ENCODE peak calls at places on chromosomes 6 and 20, in eight cellular contexts. T is heart right ventricle, V is IMR-90, M is colonic mucosa, J is breast epithelium, Y is fibroblast of lung, C is thyroid gland, F is heart left ventricle. O is an unnamed sample.
A peak's percentile ranks its signal among the peaks of the same experiment; 100 is the strongest.

GRCh38 chr20:37333130-37333847 is 12.7 kb upstream of the SRC start:
- DNase-seq in M (no peak), J (no peak), F (no peak), V (no peak), C (no peak), T (no peak), Y (no peak), O (no peak)

GRCh38 chr20:47038581-47039560 is 144.2 kb downstream of the EYA2 start:
- DNase-seq in C (no peak), Y (peak; percentile 41), M (no peak), J (no peak), T (no peak), V (no peak), F (no peak), O (no peak)

GRCh38 chr6:40181367-40181766 is 247.1 kb upstream of the MOCS1 start:
- DNase-seq in T (no peak), V (no peak), M (no peak), J (no peak), F (no peak), C (no peak), Y (no peak), O (no peak)

GRCh38 chr6:41696788-41697187 is 38.6 kb downstream of the TFEB start:
- DNase-seq in C (no peak), T (no peak), J (no peak), Y (no peak), F (no peak), M (no peak), V (no peak), O (no peak)

GRCh38 chr6:132527791-132528190 is 10.3 kb upstream of the TAAR9 start:
- DNase-seq in T (no peak), V (peak; percentile 18), C (no peak), M (no peak), J (no peak), Y (no peak), F (no peak), O (no peak)

GRCh38 chr6:158170656-158171081 is 2.5 kb downstream of the GTF2H5 start:
- DNase-seq in J (no peak), T (no peak), Y (peak; percentile 90), V (peak; percentile 89), M (no peak), F (no peak), C (no peak), O (no peak)

GRCh38 chr6:133190912-133191311 is 50.2 kb upstream of the EYA4 start:
- DNase-seq in C (no peak), T (no peak), V (no peak), J (no peak), M (no peak), F (no peak), Y (no peak), O (no peak)

GRCh38 chr20:42483694-42484303 is 705.9 kb downstream of the PTPRT start:
- DNase-seq in M (peak; percentile 36), F (no peak), J (no peak), C (no peak), T (peak; percentile 21), V (no peak), Y (no peak), O (peak; percentile 71)

GRCh38 chr6:73854998-73855718 is 159.2 kb downstream of the CD109 start:
- DNase-seq in T (no peak), V (peak; percentile 73), F (peak; percentile 23), C (no peak), M (peak; percentile 23), Y (peak; percentile 82), J (no peak), O (peak; percentile 16)

GRCh38 chr6:78533426-78533825 is 333.9 kb upstream of the IRAK1BP1 start:
- DNase-seq in M (no peak), J (no peak), C (no peak), Y (no peak), T (no peak), V (peak; percentile 11), F (no peak), O (no peak)

GRCh38 chr6:78528926-78529325 is 338.4 kb upstream of the IRAK1BP1 start:
- DNase-seq in C (no peak), Y (no peak), V (no peak), M (no peak), T (no peak), F (no peak), J (no peak), O (no peak)

GRCh38 chr6:78530208-78530607 is 337.1 kb upstream of the IRAK1BP1 start:
- DNase-seq in J (no peak), Y (no peak), F (no peak), M (no peak), T (no peak), V (no peak), C (no peak), O (no peak)

GRCh38 chr6:78538002-78538401 is 329.3 kb upstream of the IRAK1BP1 start:
- DNase-seq in T (no peak), V (peak; percentile 36), F (no peak), C (no peak), M (no peak), Y (no peak), J (no peak), O (no peak)

GRCh38 chr6:78533876-78534275 is 333.5 kb upstream of the IRAK1BP1 start:
- DNase-seq in F (no peak), J (no peak), C (no peak), T (no peak), Y (no peak), M (no peak), V (no peak), O (no peak)
- H3K4me3 ChIP-seq in F (no peak overlapping the region), J (no peak overlapping the region), C (no peak overlapping the region), T (no peak overlapping the region), Y (no peak overlapping the region), M (no peak overlapping the region), V (no peak overlapping the region), O (no peak overlapping the region)

DNA sequence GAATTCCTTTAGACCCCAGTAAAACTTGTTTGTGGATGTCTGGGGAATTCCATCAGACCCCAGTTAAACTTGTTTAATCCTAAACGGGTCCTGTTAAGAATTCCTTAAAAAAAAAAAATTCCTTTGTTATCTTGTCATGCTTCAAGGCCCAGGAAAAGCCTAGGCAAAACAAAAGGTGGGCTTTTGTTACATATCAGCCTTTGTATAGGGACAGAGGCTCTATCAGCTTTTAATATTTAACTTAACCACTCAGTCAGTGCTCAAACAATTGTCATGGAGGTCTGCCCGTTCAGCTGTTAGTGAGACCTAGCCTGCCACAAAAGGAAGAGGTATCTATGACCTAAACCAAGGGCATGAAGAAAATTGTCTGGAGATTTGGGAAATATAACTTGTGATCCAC is 53.1 kb downstream of the SLC22A1 start:
- DNase-seq in J (no peak), C (no peak), M (no peak), F (no peak), Y (no peak), T (no peak), V (no peak), O (no peak)
- H3K27ac ChIP-seq in J (no peak overlapping the region), C (no peak overlapping the region), M (no peak overlapping the region), F (no peak overlapping the region), Y (no peak overlapping the region), T (no peak overlapping the region), V (no peak overlapping the region), O (peak overlapping the region; percentile 43)

DNA sequence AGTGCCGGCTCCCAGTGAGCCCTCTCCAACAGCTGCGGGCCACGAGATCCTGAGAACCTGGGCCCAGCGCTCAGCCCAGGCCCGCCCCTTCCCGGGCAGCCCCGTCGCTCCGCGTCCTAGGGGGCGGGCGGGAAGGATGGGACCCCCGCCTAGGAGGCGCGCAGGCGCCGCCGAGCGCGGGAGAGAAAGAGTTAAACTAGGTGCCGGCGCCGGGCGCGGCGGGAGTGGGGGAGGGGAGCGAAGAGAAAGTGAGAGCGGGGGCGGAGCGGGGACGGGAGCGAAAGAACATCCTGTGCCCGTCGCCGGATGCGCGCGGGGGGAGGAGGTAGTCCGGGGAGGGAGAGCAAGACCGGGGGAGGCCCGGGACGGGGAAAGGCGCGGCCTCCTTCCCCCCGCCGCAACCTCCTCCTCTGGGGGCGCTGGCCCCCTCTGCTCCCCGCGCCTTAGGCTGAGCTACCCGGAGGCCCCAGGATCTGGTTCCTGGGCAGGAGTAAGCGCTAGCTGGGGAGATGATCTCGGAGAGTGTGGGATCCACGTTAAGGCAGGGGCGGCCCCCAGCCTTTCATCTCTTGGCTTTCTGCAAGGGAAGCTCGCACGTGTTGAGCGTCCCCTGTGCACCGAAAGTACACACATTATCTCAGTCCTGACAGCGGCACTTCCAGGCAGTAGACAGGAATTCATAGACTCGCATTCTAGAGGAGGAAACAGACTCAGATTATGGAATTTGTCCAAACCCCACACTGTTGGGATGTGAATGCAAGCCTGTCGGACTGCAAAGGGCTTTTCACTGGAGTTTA is 4.9 kb upstream of the ARMC12 start:
- DNase-seq in J (peak; percentile 96), V (peak; percentile 83), C (peak; percentile 99), T (peak; percentile 98), Y (peak; percentile 97), M (peak; percentile 97), F (peak; percentile 96), O (peak; percentile 96)
- TF ChIP-seq CTCF in J (peak; percentile 7), V (no peak), C (no peak), T (peak; percentile 13), Y (no peak), M (no peak), F (no peak), O (no peak)

GRCh38 chr6:3457710-3458605 is 1.1 kb upstream of the SLC22A23 start:
- DNase-seq in Y (peak; percentile 11), F (peak; percentile 16), C (peak; percentile 59), J (peak; percentile 76), V (no peak), M (peak; percentile 79), T (peak; percentile 26), O (peak; percentile 28)

GRCh38 chr6:3458706-3459421 is 2.0 kb upstream of the SLC22A23 start:
- DNase-seq in C (no peak), T (no peak), Y (no peak), V (no peak), M (no peak), J (no peak), F (no peak), O (no peak)

GRCh38 chr6:3456395-3456767 is 469 bp downstream of the SLC22A23 start:
- DNase-seq in J (no peak), C (no peak), Y (no peak), T (no peak), M (no peak), V (no peak), F (no peak), O (no peak)

GRCh38 chr6:3455490-3456394 is 1.1 kb downstream of the SLC22A23 start:
- DNase-seq in F (peak; percentile 18), Y (no peak), V (no peak), C (peak; percentile 30), T (peak; percentile 29), M (peak; percentile 77), J (no peak), O (no peak)

DNA sequence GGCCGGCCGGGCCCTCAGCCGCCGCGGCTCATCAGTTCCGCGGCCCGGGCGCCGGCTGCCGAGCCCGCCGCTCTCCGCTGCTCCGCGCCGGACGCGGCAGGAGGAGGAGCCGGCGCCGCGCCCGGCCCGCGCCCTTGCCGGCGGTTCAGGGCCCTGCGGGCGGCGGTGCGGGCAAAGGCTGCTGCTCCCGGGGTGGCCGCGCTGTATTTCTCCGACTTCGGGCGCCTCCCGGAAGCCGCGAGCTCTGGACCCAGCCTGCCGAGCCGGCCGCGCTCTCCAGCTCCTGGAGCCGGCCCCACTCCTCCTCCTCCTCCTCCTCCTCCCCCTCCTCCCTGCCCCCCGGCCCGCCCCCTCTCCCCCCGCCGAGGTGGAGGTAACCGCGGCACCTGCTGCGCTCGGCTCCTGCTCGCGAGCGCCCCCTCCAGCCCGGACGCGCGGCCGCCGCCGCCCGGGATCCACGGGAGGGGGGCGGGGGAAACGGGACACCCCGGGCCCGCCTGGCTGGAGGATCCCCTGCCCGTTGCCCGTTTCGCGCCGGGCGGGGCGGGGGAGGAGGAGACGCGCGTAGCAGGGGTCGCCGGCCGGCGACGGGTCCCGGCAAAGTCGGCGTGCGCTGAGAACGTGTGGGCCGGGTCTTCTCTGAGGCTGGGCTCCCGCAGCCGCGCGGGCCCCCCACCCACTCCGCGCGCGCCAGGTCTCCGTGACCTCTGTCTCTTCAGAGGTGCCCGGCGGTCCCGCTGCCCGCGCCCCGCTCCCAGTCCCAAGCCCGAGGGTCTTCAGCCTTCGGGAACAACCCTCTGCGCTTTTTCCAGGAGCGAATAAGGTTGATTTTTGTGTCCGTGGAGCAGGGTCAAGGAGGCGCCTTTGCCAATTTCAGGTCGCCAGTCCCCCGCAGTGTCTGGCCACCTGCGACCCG is at the start of gene SLC22A23:
- DNase-seq in Y (no peak), M (peak; percentile 85), V (no peak), J (peak; percentile 83), T (peak; percentile 76), C (peak; percentile 83), F (peak; percentile 62), O (peak; percentile 58)
- H3K4me3 ChIP-seq in Y (peak within 1 kb of the TSS; percentile 52), M (peak within 1 kb of the TSS; percentile 78), V (peak within 1 kb of the TSS; percentile 36), J (peak within 1 kb of the TSS; percentile 68), T (peak within 1 kb of the TSS; percentile 67), C (peak within 1 kb of the TSS; percentile 69), F (peak within 1 kb of the TSS; percentile 77), O (peak within 1 kb of the TSS; percentile 54)

O was measured in testis.